ENCODE peak calls at places on chromosomes 11 and 22, in four cellular contexts. S, V, M and T are unnamed samples.
A peak's percentile ranks its signal among the peaks of the same experiment; 100 is the strongest.

GRCh38 chr22:32532819-32533128 is 58.2 kb downstream of the FBXO7 start:
- DNase-seq in S (no peak), V (no peak), M (peak; percentile 84), T (no peak)

GRCh38 chr11:30018443-30018842 is 1.6 kb upstream of the KCNA4 start:
- DNase-seq in S (no peak), V (no peak), M (no peak), T (no peak)

GRCh38 chr11:94325681-94326080 is 21.3 kb downstream of the IZUMO1R start:
- DNase-seq in S (no peak), V (peak; percentile 21), M (no peak), T (no peak)

GRCh38 chr11:19789840-19790710 is 77.4 kb downstream of the NAV2 start:
- DNase-seq in S (no peak), V (peak; percentile 48), M (no peak), T (no peak)

GRCh38 chr11:369336-370018 is at the start of gene B4GALNT4:
- DNase-seq in S (no peak), V (no peak), M (no peak), T (peak; percentile 43)

GRCh38 chr11:34148504-34149165 is 43.2 kb downstream of the NAT10 start:
- DNase-seq in S (no peak), V (no peak), M (no peak), T (no peak)

GRCh38 chr22:22702159-22702873 is 57.9 kb downstream of the GGTLC2 start:
- DNase-seq in S (no peak), V (peak; percentile 57), M (no peak), T (no peak)

GRCh38 chr11:30285416-30286121 is 37.3 kb upstream of the ARL14EP start:
- DNase-seq in S (no peak), V (no peak), M (no peak), T (no peak)

GRCh38 chr11:27735281-27735680 is 35.0 kb upstream of the BDNF start:
- DNase-seq in S (no peak), V (no peak), M (no peak), T (no peak)